ENCODE peak calls at places on chromosomes 3 and 15, in four cellular contexts. One of them, this sample, is unnamed.

GRCh38 chr15:80152896-80153876 is at the start of gene FAH:
- DNase-seq in Daoy: peak
- DNase-seq in RCC 7860: peak
- DNase-seq in stimulated activated CD8-positive, alpha-beta memory T cell treated with anti-CD3 and anti-CD28 coated beads, Interleukin-15, amount 100 ng/mL, for 4 hours: no peak
- DNase-seq in this sample: peak

GRCh38 chr3:45665101-45665572 is 24.1 kb upstream of the SACM1L start:
- DNase-seq in Daoy: peak
- DNase-seq in RCC 7860: peak
- DNase-seq in stimulated activated CD8-positive, alpha-beta memory T cell treated with anti-CD3 and anti-CD28 coated beads, Interleukin-15, amount 100 ng/mL, for 4 hours: no peak
- DNase-seq in this sample: peak

GRCh38 chr15:94924057-94924456 is 692.7 kb downstream of the MCTP2 start:
- DNase-seq in Daoy: no peak
- DNase-seq in RCC 7860: no peak
- DNase-seq in stimulated activated CD8-positive, alpha-beta memory T cell treated with anti-CD3 and anti-CD28 coated beads, Interleukin-15, amount 100 ng/mL, for 4 hours: no peak
- DNase-seq in this sample: no peak

GRCh38 chr3:73353661-73354217 is 271.0 kb downstream of the PDZRN3 start:
- DNase-seq in Daoy: no peak
- DNase-seq in RCC 7860: no peak
- DNase-seq in stimulated activated CD8-positive, alpha-beta memory T cell treated with anti-CD3 and anti-CD28 coated beads, Interleukin-15, amount 100 ng/mL, for 4 hours: no peak
- DNase-seq in this sample: no peak

GRCh38 chr15:40930430-40931299 is 1.5 kb downstream of the DLL4 start:
- DNase-seq in Daoy: peak
- DNase-seq in RCC 7860: no peak
- DNase-seq in stimulated activated CD8-positive, alpha-beta memory T cell treated with anti-CD3 and anti-CD28 coated beads, Interleukin-15, amount 100 ng/mL, for 4 hours: no peak
- DNase-seq in this sample: peak

GRCh38 chr3:148042663-148043445 is 633.7 kb downstream of the ZIC1 start:
- DNase-seq in Daoy: peak
- DNase-seq in RCC 7860: no peak
- DNase-seq in stimulated activated CD8-positive, alpha-beta memory T cell treated with anti-CD3 and anti-CD28 coated beads, Interleukin-15, amount 100 ng/mL, for 4 hours: no peak
- DNase-seq in this sample: peak

GRCh38 chr3:61857297-61857696 is 295.9 kb downstream of the PTPRG start:
- DNase-seq in Daoy: no peak
- DNase-seq in RCC 7860: no peak
- DNase-seq in stimulated activated CD8-positive, alpha-beta memory T cell treated with anti-CD3 and anti-CD28 coated beads, Interleukin-15, amount 100 ng/mL, for 4 hours: no peak
- DNase-seq in this sample: no peak

GRCh38 chr3:179768080-179768479 is 115.2 kb downstream of the USP13 start:
- DNase-seq in Daoy: peak
- DNase-seq in RCC 7860: peak
- DNase-seq in stimulated activated CD8-positive, alpha-beta memory T cell treated with anti-CD3 and anti-CD28 coated beads, Interleukin-15, amount 100 ng/mL, for 4 hours: no peak
- DNase-seq in this sample: no peak

GRCh38 chr3:27557411-27557810 is 73.2 kb upstream of the SLC4A7 start:
- DNase-seq in Daoy: no peak
- DNase-seq in RCC 7860: no peak
- DNase-seq in stimulated activated CD8-positive, alpha-beta memory T cell treated with anti-CD3 and anti-CD28 coated beads, Interleukin-15, amount 100 ng/mL, for 4 hours: no peak
- DNase-seq in this sample: no peak

GRCh38 chr15:101313041-101313761 is 18.2 kb upstream of the SNRPA1 start:
- DNase-seq in Daoy: no peak
- DNase-seq in RCC 7860: no peak
- DNase-seq in stimulated activated CD8-positive, alpha-beta memory T cell treated with anti-CD3 and anti-CD28 coated beads, Interleukin-15, amount 100 ng/mL, for 4 hours: no peak
- DNase-seq in this sample: no peak

GRCh38 chr3:50620846-50621245 is 3.9 kb downstream of the MAPKAPK3 start:
- DNase-seq in Daoy: peak
- DNase-seq in RCC 7860: peak
- DNase-seq in stimulated activated CD8-positive, alpha-beta memory T cell treated with anti-CD3 and anti-CD28 coated beads, Interleukin-15, amount 100 ng/mL, for 4 hours: no peak
- DNase-seq in this sample: no peak

GRCh38 chr3:120182613-120183524 is 88.6 kb upstream of the GSK3B start:
- DNase-seq in Daoy: peak
- DNase-seq in RCC 7860: no peak
- DNase-seq in stimulated activated CD8-positive, alpha-beta memory T cell treated with anti-CD3 and anti-CD28 coated beads, Interleukin-15, amount 100 ng/mL, for 4 hours: no peak
- DNase-seq in this sample: peak

GRCh38 chr3:194622621-194623360 is 10.4 kb downstream of the TMEM44 start:
- DNase-seq in Daoy: no peak
- DNase-seq in RCC 7860: no peak
- DNase-seq in stimulated activated CD8-positive, alpha-beta memory T cell treated with anti-CD3 and anti-CD28 coated beads, Interleukin-15, amount 100 ng/mL, for 4 hours: no peak
- DNase-seq in this sample: no peak

GRCh38 chr3:158127250-158128219 is 17.6 kb downstream of the RSRC1 start:
- DNase-seq in Daoy: no peak
- DNase-seq in RCC 7860: peak
- DNase-seq in stimulated activated CD8-positive, alpha-beta memory T cell treated with anti-CD3 and anti-CD28 coated beads, Interleukin-15, amount 100 ng/mL, for 4 hours: no peak
- DNase-seq in this sample: no peak

GRCh38 chr3:48716508-48716981 is 476 bp downstream of the IP6K2 start:
- DNase-seq in Daoy: no peak
- DNase-seq in RCC 7860: no peak
- DNase-seq in stimulated activated CD8-positive, alpha-beta memory T cell treated with anti-CD3 and anti-CD28 coated beads, Interleukin-15, amount 100 ng/mL, for 4 hours: no peak
- DNase-seq in this sample: peak

GRCh38 chr15:48936666-48937065 is 27.1 kb downstream of the SHC4 start:
- DNase-seq in Daoy: no peak
- DNase-seq in RCC 7860: no peak
- DNase-seq in stimulated activated CD8-positive, alpha-beta memory T cell treated with anti-CD3 and anti-CD28 coated beads, Interleukin-15, amount 100 ng/mL, for 4 hours: no peak
- DNase-seq in this sample: no peak

GRCh38 chr15:53453253-53454105 is 306.0 kb downstream of the WDR72 start:
- DNase-seq in Daoy: no peak
- DNase-seq in RCC 7860: no peak
- DNase-seq in stimulated activated CD8-positive, alpha-beta memory T cell treated with anti-CD3 and anti-CD28 coated beads, Interleukin-15, amount 100 ng/mL, for 4 hours: no peak
- DNase-seq in this sample: no peak

GRCh38 chr3:168544097-168544957 is 448.6 kb upstream of the GOLIM4 start:
- DNase-seq in Daoy: no peak
- DNase-seq in RCC 7860: no peak
- DNase-seq in stimulated activated CD8-positive, alpha-beta memory T cell treated with anti-CD3 and anti-CD28 coated beads, Interleukin-15, amount 100 ng/mL, for 4 hours: no peak
- DNase-seq in this sample: no peak

GRCh38 chr3:127629462-127630403 is 748 bp downstream of the PODXL2 start:
- DNase-seq in Daoy: peak
- DNase-seq in RCC 7860: no peak
- DNase-seq in stimulated activated CD8-positive, alpha-beta memory T cell treated with anti-CD3 and anti-CD28 coated beads, Interleukin-15, amount 100 ng/mL, for 4 hours: peak
- DNase-seq in this sample: no peak

GRCh38 chr15:78069630-78070029 is 7.9 kb downstream of the TBC1D2B start:
- DNase-seq in Daoy: no peak
- DNase-seq in RCC 7860: no peak
- DNase-seq in stimulated activated CD8-positive, alpha-beta memory T cell treated with anti-CD3 and anti-CD28 coated beads, Interleukin-15, amount 100 ng/mL, for 4 hours: no peak
- DNase-seq in this sample: no peak

GRCh38 chr3:117669761-117670160 is 960.2 kb downstream of the TUSC7 start:
- DNase-seq in Daoy: no peak
- DNase-seq in RCC 7860: no peak
- DNase-seq in stimulated activated CD8-positive, alpha-beta memory T cell treated with anti-CD3 and anti-CD28 coated beads, Interleukin-15, amount 100 ng/mL, for 4 hours: no peak
- DNase-seq in this sample: no peak

GRCh38 chr3:171162986-171163723 is 136.6 kb upstream of the SLC2A2 start:
- DNase-seq in Daoy: no peak
- DNase-seq in RCC 7860: peak
- DNase-seq in stimulated activated CD8-positive, alpha-beta memory T cell treated with anti-CD3 and anti-CD28 coated beads, Interleukin-15, amount 100 ng/mL, for 4 hours: no peak
- DNase-seq in this sample: no peak

GRCh38 chr3:167882057-167882667 is 146.6 kb downstream of the SERPINI1 start:
- DNase-seq in Daoy: peak
- DNase-seq in RCC 7860: peak
- DNase-seq in stimulated activated CD8-positive, alpha-beta memory T cell treated with anti-CD3 and anti-CD28 coated beads, Interleukin-15, amount 100 ng/mL, for 4 hours: no peak
- DNase-seq in this sample: peak

GRCh38 chr3:31226331-31226730 is 306.4 kb upstream of the STT3B start:
- DNase-seq in Daoy: no peak
- DNase-seq in RCC 7860: no peak
- DNase-seq in stimulated activated CD8-positive, alpha-beta memory T cell treated with anti-CD3 and anti-CD28 coated beads, Interleukin-15, amount 100 ng/mL, for 4 hours: no peak
- DNase-seq in this sample: no peak

GRCh38 chr15:91860498-91860897 is 7.0 kb downstream of the SLCO3A1 start:
- DNase-seq in Daoy: no peak
- DNase-seq in RCC 7860: no peak
- DNase-seq in stimulated activated CD8-positive, alpha-beta memory T cell treated with anti-CD3 and anti-CD28 coated beads, Interleukin-15, amount 100 ng/mL, for 4 hours: no peak
- DNase-seq in this sample: no peak

GRCh38 chr3:171811059-171811912 is 1.0 kb upstream of the PLD1 start:
- DNase-seq in Daoy: peak
- DNase-seq in RCC 7860: peak
- DNase-seq in stimulated activated CD8-positive, alpha-beta memory T cell treated with anti-CD3 and anti-CD28 coated beads, Interleukin-15, amount 100 ng/mL, for 4 hours: no peak
- DNase-seq in this sample: no peak

This sample was measured in SJCRH30.